ENCODE peak calls at places on chromosomes 7 and 10, in five cellular contexts. F is psoas muscle, P is cardiac fibroblast, R is astrocyte, X is Calu3. M is an unnamed sample.

GRCh38 chr10:123858907-123859650 is 32.5 kb downstream of the CPXM2 start:
- DNase-seq in F (no peak), P (no peak), R (no peak), X (no peak), M (no peak)

GRCh38 chr7:126370038-126370668 is 882.6 kb downstream of the GRM8 start:
- DNase-seq in F (no peak), P (no peak), R (no peak), X (no peak), M (no peak)

GRCh38 chr10:99532687-99533495 is at the start of gene NKX2-3:
- DNase-seq in F (peak), P (peak), R (no peak), X (no peak), M (no peak)

GRCh38 chr7:45033931-45034290 is 33.9 kb downstream of the CCM2 start:
- DNase-seq in F (peak), P (no peak), R (no peak), X (no peak), M (no peak)

GRCh38 chr7:145050415-145050814 is 214.6 kb upstream of the TPK1 start:
- DNase-seq in F (no peak), P (no peak), R (no peak), X (no peak), M (no peak)

GRCh38 chr7:66748127-66748511 is 7.6 kb downstream of the RABGEF1 start:
- DNase-seq in F (no peak), P (no peak), R (peak), X (no peak), M (no peak)

GRCh38 chr7:151460474-151460855 is 20.5 kb upstream of the CRYGN start:
- DNase-seq in F (peak), P (no peak), R (no peak), X (no peak), M (no peak)

GRCh38 chr7:100890640-100891521 is 1.4 kb upstream of the UFSP1 start:
- DNase-seq in F (peak), P (no peak), R (no peak), X (no peak), M (no peak)

GRCh38 chr10:44745920-44746319 is 165.2 kb upstream of the TMEM72 start:
- DNase-seq in F (no peak), P (no peak), R (no peak), X (no peak), M (no peak)

GRCh38 chr7:9391984-9392383 is 958.6 kb downstream of the NXPH1 start:
- DNase-seq in F (no peak), P (no peak), R (no peak), X (no peak), M (no peak)

DNA sequence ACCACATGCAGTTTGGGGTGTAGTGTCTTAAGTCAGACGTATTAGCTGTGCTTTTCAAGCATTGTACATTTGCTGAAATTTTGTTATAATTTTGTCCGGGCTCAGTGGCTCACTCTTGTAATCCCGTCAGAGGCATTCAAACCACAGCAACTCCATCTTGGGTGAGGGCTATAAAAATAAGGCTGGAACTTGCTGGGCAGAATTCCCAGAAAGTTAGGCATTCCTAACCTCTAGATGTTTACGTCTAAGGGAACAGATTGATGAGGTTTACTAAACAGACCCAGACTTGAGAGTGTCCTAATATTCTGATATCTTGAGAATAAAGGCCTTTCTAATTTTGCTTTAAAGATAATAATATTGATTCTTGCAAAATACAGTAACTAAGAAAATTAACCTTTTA is 957.8 kb downstream of the NXPH1 start:
- DNase-seq in F (no peak), P (no peak), R (peak), X (no peak), M (no peak)
- TF ChIP-seq CTCF in F (no peak), P (no peak), R (no peak), X (no peak), M (no peak)

DNA sequence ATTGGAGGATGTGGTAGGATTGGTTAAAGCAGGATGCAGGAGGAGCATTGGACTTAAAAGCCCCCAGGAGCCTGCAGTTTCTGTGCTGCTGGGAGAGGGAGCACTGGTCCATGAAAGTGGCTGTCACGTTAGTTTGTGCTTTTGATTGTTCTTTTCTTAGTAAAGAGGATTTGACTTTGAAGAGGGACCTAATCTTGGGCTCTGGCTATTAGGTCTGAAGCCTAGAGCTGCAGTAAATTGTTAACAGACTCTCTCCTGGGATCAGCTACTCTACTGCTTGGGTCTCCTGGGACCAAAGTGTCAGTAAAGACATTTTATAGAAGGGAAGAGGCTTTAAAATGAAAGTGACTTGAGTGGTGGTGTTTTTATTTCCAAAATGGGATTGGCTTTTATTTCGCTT is 3.7 kb downstream of the ZFYVE27 start:
- DNase-seq in F (no peak), P (no peak), R (no peak), X (no peak), M (no peak)
- TF ChIP-seq CTCF in F (no peak), P (no peak), R (no peak), X (no peak), M (no peak)

GRCh38 chr7:96397936-96398596 is 76.2 kb upstream of the SLC25A13 start:
- DNase-seq in F (no peak), P (no peak), R (peak), X (no peak), M (no peak)
- TF ChIP-seq CTCF in F (no peak), P (no peak), R (no peak), X (no peak), M (no peak)

DNA sequence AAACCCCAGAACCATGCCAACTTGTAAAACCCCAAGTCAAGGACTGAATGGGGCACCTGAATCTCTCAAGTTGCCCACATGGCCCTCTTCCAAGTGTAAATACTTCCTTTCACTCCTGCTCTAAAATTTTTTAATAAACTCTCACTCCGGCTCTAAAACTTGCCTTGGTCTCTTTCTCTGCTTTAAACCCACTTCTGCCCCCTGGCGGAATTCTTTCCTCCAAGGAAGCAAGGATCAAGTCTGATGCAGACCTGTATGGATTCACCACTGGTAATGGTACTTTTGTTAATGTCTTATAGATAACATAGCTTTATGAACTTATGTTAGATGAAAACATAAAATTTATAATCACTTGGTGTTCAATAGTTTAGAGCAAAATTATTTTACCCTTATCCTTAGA is 33.8 kb downstream of the SLC16A9 start:
- DNase-seq in F (no peak), P (peak), R (no peak), X (peak), M (peak)
- TF ChIP-seq CTCF in F (no peak), P (peak), R (no peak), X (no peak), M (peak)

DNA sequence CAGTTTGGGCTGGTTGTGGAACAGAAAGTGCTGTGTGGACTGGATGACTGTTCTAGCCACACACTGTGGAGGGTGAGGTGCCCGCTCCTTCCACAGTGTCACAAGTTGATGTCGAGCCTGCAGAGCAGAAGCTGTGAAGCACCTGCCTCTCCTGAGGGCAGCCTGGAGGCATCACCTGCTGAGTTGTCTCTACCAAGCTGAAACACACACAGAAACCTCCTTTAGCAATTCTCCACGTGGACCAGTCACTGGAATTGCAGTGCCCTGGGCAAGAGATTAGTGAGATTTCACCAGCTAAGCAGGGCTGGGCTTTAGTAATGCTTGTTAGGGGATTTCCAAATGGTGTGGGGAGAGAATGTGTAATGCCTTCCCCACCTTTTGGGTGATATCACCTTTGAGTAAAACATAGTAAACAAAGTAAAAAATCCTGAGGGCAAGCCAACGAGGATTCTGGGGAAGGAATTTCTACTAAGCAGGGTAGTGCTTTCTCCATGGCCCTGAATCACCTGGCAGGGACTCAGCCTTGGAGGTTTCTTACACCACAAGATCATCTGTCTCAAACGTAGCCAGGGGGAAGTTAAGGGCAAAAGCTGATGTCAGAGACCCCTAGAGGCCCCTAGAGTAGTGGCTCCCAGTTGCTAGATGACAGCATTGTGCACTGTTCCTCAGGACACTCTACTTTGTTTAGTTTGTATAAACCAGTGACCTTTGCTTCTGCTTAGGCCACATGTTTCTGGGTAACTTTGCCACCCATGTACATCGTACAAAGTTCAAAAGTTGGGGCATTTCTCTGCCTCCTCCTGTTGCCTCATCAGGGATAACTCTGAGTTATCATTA is 233.1 kb upstream of the IGFBP3 start:
- DNase-seq in F (peak), P (no peak), R (peak), X (peak), M (no peak)
- TF ChIP-seq CTCF in F (no peak), P (no peak), R (no peak), X (no peak), M (no peak)

GRCh38 chr10:11758527-11759236 is 16.5 kb downstream of the ECHDC3 start:
- DNase-seq in F (no peak), P (no peak), R (no peak), X (no peak), M (no peak)
- TF ChIP-seq CTCF in F (no peak), P (no peak), R (no peak), X (no peak), M (no peak)

DNA sequence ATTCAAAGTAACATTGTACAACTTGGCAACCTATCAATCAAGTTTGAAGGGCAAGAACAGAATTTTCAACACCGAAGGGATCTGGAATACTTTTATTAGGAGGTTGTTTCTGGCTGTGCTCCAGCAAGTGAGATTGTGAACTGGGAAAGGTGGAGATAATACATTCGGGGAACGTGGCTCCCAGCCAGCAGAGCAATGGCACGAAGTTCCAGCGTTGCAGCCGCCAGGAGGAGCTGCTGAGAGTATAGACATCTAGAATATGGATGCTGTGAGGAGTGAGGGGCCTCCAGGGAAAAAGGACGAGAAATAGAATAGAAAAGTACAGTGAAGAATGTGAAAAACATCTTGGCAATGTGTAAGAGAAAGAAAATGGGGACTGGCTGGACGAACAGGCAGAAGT is 69.5 kb downstream of the TCERG1L start:
- DNase-seq in F (no peak), P (no peak), R (no peak), X (no peak), M (peak)
- TF ChIP-seq CTCF in F (peak), P (no peak), R (no peak), X (no peak), M (peak)

GRCh38 chr10:1957057-1957456 is 219.7 kb upstream of the ADARB2 start:
- DNase-seq in F (no peak), P (no peak), R (no peak), X (no peak), M (no peak)

GRCh38 chr10:1963341-1963740 is 226.0 kb upstream of the ADARB2 start:
- DNase-seq in F (no peak), P (no peak), R (no peak), X (no peak), M (no peak)

GRCh38 chr10:1966698-1967097 is 229.4 kb upstream of the ADARB2 start:
- DNase-seq in F (no peak), P (no peak), R (no peak), X (no peak), M (no peak)

GRCh38 chr10:1964476-1964875 is 227.2 kb upstream of the ADARB2 start:
- DNase-seq in F (no peak), P (no peak), R (no peak), X (no peak), M (no peak)

DNA sequence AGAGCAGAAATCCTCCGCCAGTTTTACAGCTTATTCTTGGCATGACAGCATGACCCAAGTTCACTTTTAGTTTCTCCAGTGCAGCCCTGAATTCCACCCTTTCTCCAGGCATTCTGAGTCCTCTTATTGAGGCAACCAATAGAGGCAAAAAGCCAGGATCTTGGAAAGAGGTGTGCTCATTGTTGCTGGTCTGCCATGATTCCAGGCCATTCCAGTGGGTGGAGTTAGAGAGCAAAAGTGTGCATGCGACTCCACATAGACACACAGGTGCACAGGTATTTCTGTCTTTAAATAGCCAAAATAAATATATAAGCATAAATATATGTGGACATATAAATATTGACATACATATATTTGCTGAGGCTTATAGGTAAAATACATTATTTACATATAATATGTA is 224.7 kb upstream of the ADARB2 start:
- DNase-seq in F (no peak), P (no peak), R (no peak), X (no peak), M (no peak)
- TF ChIP-seq CTCF in F (no peak), P (no peak), R (no peak), X (no peak), M (peak)

M was measured in neural crest cell.